ENCODE peak calls at places on chromosomes 12 and 14, in nine cellular contexts. I, H, R, S, E, B, C, Z and P are unnamed samples.

GRCh38 chr14:92443741-92444140 is 69.8 kb upstream of the RIN3 start:
- DNase-seq in B (no peak), E (no peak), Z (no peak), S (no peak), H (no peak), R (no peak), C (no peak), I (no peak), P (no peak)

GRCh38 chr14:86243158-86243557 is 713.2 kb downstream of the FLRT2 start:
- DNase-seq in H (no peak), B (no peak), Z (no peak), S (no peak), E (no peak), R (no peak), I (no peak), C (no peak), P (no peak)

GRCh38 chr12:91833780-91834359 is 311.8 kb downstream of the BTG1 start:
- DNase-seq in I (no peak), B (peak; percentile 28), C (no peak), Z (no peak), H (no peak), E (no peak), S (no peak), R (no peak), P (no peak)

GRCh38 chr12:47818382-47818700 is 1.4 kb downstream of the HDAC7 start:
- DNase-seq in Z (no peak), C (no peak), E (no peak), S (no peak), R (no peak), H (no peak), I (no peak), B (no peak), P (no peak)

GRCh38 chr12:57724936-57725740 is 13.4 kb downstream of the AGAP2 start:
- DNase-seq in C (no peak), B (no peak), E (no peak), R (no peak), S (peak; percentile 18), I (no peak), H (no peak), Z (peak; percentile 77), P (no peak)

GRCh38 chr12:5307065-5307464 is 124.8 kb upstream of the NTF3 start:
- DNase-seq in E (no peak), C (no peak), Z (no peak), R (no peak), B (no peak), H (no peak), I (no peak), S (no peak), P (no peak)

GRCh38 chr12:107349008-107349747 is 255.8 kb upstream of the CRY1 start:
- DNase-seq in R (peak; percentile 97), Z (no peak), E (no peak), I (no peak), C (no peak), S (no peak), H (peak; percentile 78), B (peak; percentile 88), P (no peak)

GRCh38 chr12:22275847-22276246 is 58.7 kb downstream of the ST8SIA1 start:
- DNase-seq in B (peak; percentile 34), E (no peak), C (no peak), S (no peak), Z (peak; percentile 98), R (peak; percentile 87), I (no peak), H (peak; percentile 98), P (no peak)

GRCh38 chr12:130775953-130776856 is 60.1 kb upstream of the RIMBP2 start:
- DNase-seq in S (no peak), C (no peak), H (peak; percentile 75), B (peak; percentile 35), E (peak; percentile 62), R (peak; percentile 51), Z (no peak), I (peak; percentile 57), P (peak; percentile 32)

GRCh38 chr12:93205361-93205760 is 172.4 kb upstream of the NUDT4 start:
- DNase-seq in S (no peak), E (no peak), R (no peak), H (no peak), C (no peak), I (no peak), B (no peak), Z (no peak), P (no peak)

GRCh38 chr12:64099430-64099829 is 122.7 kb downstream of the KICS2 start:
- DNase-seq in S (no peak), I (no peak), R (peak; percentile 65), H (peak; percentile 82), E (no peak), C (no peak), Z (no peak), B (no peak), P (no peak)

GRCh38 chr12:57452937-57453509 is 2.1 kb upstream of the INHBE start:
- DNase-seq in Z (peak; percentile 92), I (no peak), S (peak; percentile 69), B (peak; percentile 64), H (peak; percentile 81), E (peak; percentile 31), C (peak; percentile 72), R (no peak), P (peak; percentile 62)

GRCh38 chr12:15732341-15733061 is 56.7 kb downstream of the EPS8 start:
- DNase-seq in S (peak; percentile 4), Z (no peak), E (no peak), H (no peak), B (no peak), C (no peak), R (peak; percentile 90), I (no peak), P (no peak)

GRCh38 chr12:132724506-132725220 is 14.0 kb downstream of the PGAM5 start:
- DNase-seq in H (no peak), R (no peak), E (no peak), Z (no peak), S (no peak), I (no peak), C (no peak), B (no peak), P (no peak)

GRCh38 chr12:93098077-93098476 is 169.0 kb upstream of the EEA1 start:
- DNase-seq in E (peak; percentile 56), B (peak; percentile 70), C (peak; percentile 89), I (peak; percentile 45), S (peak; percentile 34), R (no peak), Z (no peak), H (peak; percentile 37), P (peak; percentile 63)

GRCh38 chr14:73665130-73665529 is 20.3 kb downstream of the DNAL1 start:
- DNase-seq in E (no peak), C (no peak), Z (no peak), S (no peak), H (no peak), B (no peak), I (no peak), R (no peak), P (no peak)

GRCh38 chr12:1519642-1520041 is 74.7 kb downstream of the FBXL14 start:
- DNase-seq in E (no peak), H (no peak), B (no peak), I (no peak), C (no peak), Z (peak; percentile 58), R (no peak), S (no peak), P (no peak)

GRCh38 chr12:46131729-46132128 is 137.1 kb downstream of the SLC38A1 start:
- DNase-seq in E (no peak), H (no peak), S (no peak), R (no peak), Z (no peak), B (no peak), C (peak; percentile 19), I (no peak), P (no peak)

GRCh38 chr12:132147423-132148367 is 3.4 kb downstream of the NOC4L start:
- DNase-seq in Z (no peak), I (no peak), E (no peak), C (no peak), R (no peak), S (no peak), H (no peak), B (no peak), P (no peak)

GRCh38 chr14:75053396-75054289 is 2.4 kb upstream of the MLH3 start:
- DNase-seq in H (no peak), B (no peak), S (no peak), I (no peak), R (no peak), E (no peak), C (no peak), Z (no peak), P (no peak)

GRCh38 chr12:57896437-57897201 is 44.7 kb upstream of the ATP23 start:
- DNase-seq in E (peak; percentile 39), R (no peak), C (peak; percentile 37), S (no peak), H (peak; percentile 35), I (peak; percentile 30), Z (peak; percentile 96), B (peak; percentile 72), P (no peak)

GRCh38 chr12:6465467-6466183 is 4.9 kb downstream of the VAMP1 start:
- DNase-seq in C (peak; percentile 70), S (no peak), H (peak; percentile 64), Z (peak; percentile 81), I (peak; percentile 38), E (no peak), R (no peak), B (peak; percentile 85), P (no peak)

GRCh38 chr12:11107719-11108118 is 15.6 kb upstream of the TAS2R43 start:
- DNase-seq in S (no peak), I (no peak), H (no peak), Z (no peak), E (no peak), B (no peak), R (no peak), C (no peak), P (no peak)